ENCODE peak calls at places on chromosome 13, in ten cellular contexts. J, C, O, U, P, X, S, N, L and Z are unnamed samples.

GRCh38 chr13:49791214-49791752 is 1.2 kb downstream of the KPNA3 start:
- DNase-seq in J (no peak), C (no peak), O (no peak), U (no peak), P (peak), X (no peak), S (no peak), N (no peak), L (peak), Z (peak)

GRCh38 chr13:79775830-79776229 is 294.9 kb downstream of the NDFIP2 start:
- DNase-seq in J (no peak), C (no peak), O (no peak), U (no peak), P (peak), X (no peak), S (no peak), N (no peak), L (peak), Z (no peak)

GRCh38 chr13:68439821-68440220 is 1209.7 kb upstream of the PCDH9 start:
- DNase-seq in J (no peak), C (no peak), O (no peak), U (no peak), P (peak), X (no peak), S (no peak), N (no peak), L (peak), Z (no peak)

GRCh38 chr13:29548722-29549446 is 46.6 kb downstream of the SLC7A1 start:
- DNase-seq in J (no peak), C (no peak), O (no peak), U (no peak), P (no peak), X (no peak), S (no peak), N (no peak), L (no peak), Z (no peak)

GRCh38 chr13:20832861-20833260 is 59.1 kb upstream of the EEF1AKMT1 start:
- DNase-seq in J (no peak), C (no peak), O (no peak), U (no peak), P (no peak), X (no peak), S (no peak), N (no peak), L (no peak), Z (no peak)

GRCh38 chr13:91804724-91805123 is 406.3 kb downstream of the GPC5 start:
- DNase-seq in J (no peak), C (no peak), O (no peak), U (no peak), P (no peak), X (no peak), S (no peak), N (no peak), L (no peak), Z (no peak)

GRCh38 chr13:109979186-109979585 is 192.8 kb upstream of the IRS2 start:
- DNase-seq in J (no peak), C (no peak), O (no peak), U (no peak), P (no peak), X (no peak), S (no peak), N (no peak), L (no peak), Z (no peak)

GRCh38 chr13:63305641-63306133 is 1890.0 kb upstream of the PCDH20 start:
- DNase-seq in J (no peak), C (no peak), O (no peak), U (no peak), P (no peak), X (no peak), S (no peak), N (no peak), L (no peak), Z (no peak)

GRCh38 chr13:50635504-50635903 is 208.0 kb downstream of the DLEU7 start:
- DNase-seq in J (no peak), C (peak), O (no peak), U (no peak), P (peak), X (no peak), S (peak), N (no peak), L (peak), Z (no peak)

GRCh38 chr13:79631260-79631659 is 150.3 kb downstream of the NDFIP2 start:
- DNase-seq in J (no peak), C (no peak), O (no peak), U (no peak), P (peak), X (no peak), S (no peak), N (no peak), L (peak), Z (no peak)

GRCh38 chr13:110073982-110074381 is 233.0 kb downstream of the COL4A1 start:
- DNase-seq in J (no peak), C (no peak), O (no peak), U (no peak), P (no peak), X (no peak), S (no peak), N (no peak), L (no peak), Z (no peak)

GRCh38 chr13:101170306-101170705 is 246.0 kb downstream of the NALCN start:
- DNase-seq in J (no peak), C (no peak), O (no peak), U (no peak), P (no peak), X (no peak), S (no peak), N (no peak), L (no peak), Z (no peak)

GRCh38 chr13:30173301-30173605 is 134.1 kb downstream of the KATNAL1 start:
- DNase-seq in J (no peak), C (no peak), O (no peak), U (no peak), P (no peak), X (no peak), S (no peak), N (no peak), L (no peak), Z (no peak)

GRCh38 chr13:38494445-38494844 is 144.8 kb downstream of the UFM1 start:
- DNase-seq in J (no peak), C (no peak), O (no peak), U (no peak), P (no peak), X (no peak), S (no peak), N (no peak), L (no peak), Z (no peak)

GRCh38 chr13:48502601-48503319 is 30.1 kb downstream of the RCBTB2 start:
- DNase-seq in J (no peak), C (no peak), O (no peak), U (no peak), P (no peak), X (no peak), S (no peak), N (no peak), L (no peak), Z (no peak)

GRCh38 chr13:113816248-113816924 is 47.5 kb downstream of the GAS6 start:
- DNase-seq in J (no peak), C (no peak), O (no peak), U (no peak), P (no peak), X (no peak), S (no peak), N (no peak), L (peak), Z (no peak)

GRCh38 chr13:32098275-32098674 is 66.7 kb downstream of the FRY start:
- DNase-seq in J (no peak), C (no peak), O (no peak), U (no peak), P (no peak), X (no peak), S (no peak), N (no peak), L (peak), Z (no peak)

GRCh38 chr13:31119966-31120733 is 41.6 kb downstream of the HSPH1 start:
- DNase-seq in J (no peak), C (no peak), O (no peak), U (no peak), P (no peak), X (no peak), S (no peak), N (no peak), L (peak), Z (no peak)

GRCh38 chr13:44770951-44771350 is 194.8 kb upstream of the TSC22D1 start:
- DNase-seq in J (no peak), C (no peak), O (no peak), U (no peak), P (no peak), X (no peak), S (no peak), N (no peak), L (no peak), Z (no peak)

GRCh38 chr13:32113564-32113963 is 82.0 kb downstream of the FRY start:
- DNase-seq in J (no peak), C (no peak), O (no peak), U (no peak), P (no peak), X (no peak), S (no peak), N (no peak), L (no peak), Z (no peak)

GRCh38 chr13:47327856-47328255 is 431.0 kb upstream of the HTR2A start:
- DNase-seq in J (no peak), C (no peak), O (no peak), U (no peak), P (no peak), X (no peak), S (no peak), N (no peak), L (no peak), Z (no peak)

GRCh38 chr13:66803759-66804456 is 426.2 kb downstream of the PCDH9 start:
- DNase-seq in J (no peak), C (no peak), O (no peak), U (no peak), P (no peak), X (no peak), S (no peak), N (no peak), L (peak), Z (no peak)

GRCh38 chr13:101489635-101490034 is 37.2 kb downstream of the ITGBL1 start:
- DNase-seq in J (no peak), C (no peak), O (no peak), U (no peak), P (no peak), X (no peak), S (no peak), N (no peak), L (no peak), Z (no peak)

GRCh38 chr13:78491978-78492377 is 111.4 kb downstream of the POU4F1 start:
- DNase-seq in J (no peak), C (no peak), O (no peak), U (no peak), P (no peak), X (no peak), S (no peak), N (no peak), L (no peak), Z (no peak)

GRCh38 chr13:91280806-91281205 is 66.7 kb upstream of the MIR17HG start:
- DNase-seq in J (no peak), C (no peak), O (no peak), U (no peak), P (no peak), X (no peak), S (no peak), N (no peak), L (no peak), Z (no peak)

GRCh38 chr13:38391341-38391740 is 41.7 kb downstream of the UFM1 start:
- DNase-seq in J (no peak), C (no peak), O (no peak), U (no peak), P (no peak), X (no peak), S (no peak), N (no peak), L (no peak), Z (no peak)